ENCODE peak calls at places on chromosomes 12 and 14, in nine cellular contexts. One of them, this sample, is unnamed.

GRCh38 chr14:66137076-66137475 is 349.1 kb upstream of the CCDC196 start:
- DNase-seq in SW 1271: no peak
- DNase-seq in stimulated activated CD4-positive, alpha-beta T cell treated with anti-CD3 and anti-CD28 coated beads, Interleukin-4, amount 100 ng/mL, for 4 hours: no peak
- DNase-seq in nucleus accumbens: no peak
- DNase-seq in HCT116: no peak
- DNase-seq in spleen: no peak
- DNase-seq in upper lobe of right lung: no peak
- DNase-seq in activated gamma-delta T cell treated with Interleukin-2 at 50 U/mL for 16 hours: no peak
- DNase-seq in bronchial epithelial cell: no peak
- DNase-seq in this sample: no peak

GRCh38 chr14:91246051-91246852 is 1.7 kb upstream of the GPR68 start:
- DNase-seq in SW 1271: no peak
- DNase-seq in activated gamma-delta T cell treated with Interleukin-2 at 50 U/mL for 16 hours: peak
- DNase-seq in nucleus accumbens: no peak
- DNase-seq in upper lobe of right lung: no peak
- DNase-seq in HCT116: no peak
- DNase-seq in spleen: peak
- DNase-seq in bronchial epithelial cell: no peak
- DNase-seq in stimulated activated CD4-positive, alpha-beta T cell treated with anti-CD3 and anti-CD28 coated beads, Interleukin-4, amount 100 ng/mL, for 4 hours: peak
- DNase-seq in this sample: no peak

GRCh38 chr14:62800577-62800976 is 244.7 kb downstream of the KCNH5 start:
- DNase-seq in HCT116: no peak
- DNase-seq in SW 1271: no peak
- DNase-seq in bronchial epithelial cell: no peak
- DNase-seq in stimulated activated CD4-positive, alpha-beta T cell treated with anti-CD3 and anti-CD28 coated beads, Interleukin-4, amount 100 ng/mL, for 4 hours: no peak
- DNase-seq in activated gamma-delta T cell treated with Interleukin-2 at 50 U/mL for 16 hours: no peak
- DNase-seq in nucleus accumbens: no peak
- DNase-seq in upper lobe of right lung: no peak
- DNase-seq in spleen: no peak
- DNase-seq in this sample: no peak

GRCh38 chr12:26704684-26705475 is 128.1 kb downstream of the ITPR2 start:
- DNase-seq in bronchial epithelial cell: no peak
- DNase-seq in HCT116: no peak
- DNase-seq in spleen: no peak
- DNase-seq in nucleus accumbens: no peak
- DNase-seq in stimulated activated CD4-positive, alpha-beta T cell treated with anti-CD3 and anti-CD28 coated beads, Interleukin-4, amount 100 ng/mL, for 4 hours: no peak
- DNase-seq in upper lobe of right lung: no peak
- DNase-seq in SW 1271: no peak
- DNase-seq in activated gamma-delta T cell treated with Interleukin-2 at 50 U/mL for 16 hours: no peak
- DNase-seq in this sample: no peak

GRCh38 chr14:24051162-24051788 is 534 bp upstream of the CARMIL3 start:
- DNase-seq in spleen: no peak
- DNase-seq in activated gamma-delta T cell treated with Interleukin-2 at 50 U/mL for 16 hours: no peak
- DNase-seq in stimulated activated CD4-positive, alpha-beta T cell treated with anti-CD3 and anti-CD28 coated beads, Interleukin-4, amount 100 ng/mL, for 4 hours: no peak
- DNase-seq in nucleus accumbens: peak
- DNase-seq in HCT116: no peak
- DNase-seq in SW 1271: no peak
- DNase-seq in bronchial epithelial cell: no peak
- DNase-seq in upper lobe of right lung: no peak
- DNase-seq in this sample: no peak

GRCh38 chr14:100533647-100534485 is 53.4 kb downstream of the BEGAIN start:
- DNase-seq in bronchial epithelial cell: no peak
- DNase-seq in HCT116: no peak
- DNase-seq in SW 1271: no peak
- DNase-seq in stimulated activated CD4-positive, alpha-beta T cell treated with anti-CD3 and anti-CD28 coated beads, Interleukin-4, amount 100 ng/mL, for 4 hours: peak
- DNase-seq in nucleus accumbens: no peak
- DNase-seq in spleen: peak
- DNase-seq in activated gamma-delta T cell treated with Interleukin-2 at 50 U/mL for 16 hours: peak
- DNase-seq in upper lobe of right lung: peak
- DNase-seq in this sample: no peak

GRCh38 chr12:29306267-29306666 is 74.7 kb downstream of the ERGIC2 start:
- DNase-seq in HCT116: no peak
- DNase-seq in nucleus accumbens: no peak
- DNase-seq in upper lobe of right lung: no peak
- DNase-seq in stimulated activated CD4-positive, alpha-beta T cell treated with anti-CD3 and anti-CD28 coated beads, Interleukin-4, amount 100 ng/mL, for 4 hours: no peak
- DNase-seq in spleen: no peak
- DNase-seq in SW 1271: no peak
- DNase-seq in bronchial epithelial cell: no peak
- DNase-seq in activated gamma-delta T cell treated with Interleukin-2 at 50 U/mL for 16 hours: no peak
- DNase-seq in this sample: no peak

GRCh38 chr12:81337891-81338290 is 260.0 kb downstream of the ACSS3 start:
- DNase-seq in spleen: no peak
- DNase-seq in HCT116: no peak
- DNase-seq in SW 1271: no peak
- DNase-seq in upper lobe of right lung: no peak
- DNase-seq in bronchial epithelial cell: peak
- DNase-seq in activated gamma-delta T cell treated with Interleukin-2 at 50 U/mL for 16 hours: no peak
- DNase-seq in stimulated activated CD4-positive, alpha-beta T cell treated with anti-CD3 and anti-CD28 coated beads, Interleukin-4, amount 100 ng/mL, for 4 hours: no peak
- DNase-seq in nucleus accumbens: no peak
- DNase-seq in this sample: no peak

GRCh38 chr14:22656945-22657711 is 13.0 kb upstream of the OR6J1 start:
- DNase-seq in nucleus accumbens: no peak
- DNase-seq in spleen: no peak
- DNase-seq in activated gamma-delta T cell treated with Interleukin-2 at 50 U/mL for 16 hours: no peak
- DNase-seq in stimulated activated CD4-positive, alpha-beta T cell treated with anti-CD3 and anti-CD28 coated beads, Interleukin-4, amount 100 ng/mL, for 4 hours: no peak
- DNase-seq in bronchial epithelial cell: no peak
- DNase-seq in HCT116: no peak
- DNase-seq in upper lobe of right lung: no peak
- DNase-seq in SW 1271: no peak
- DNase-seq in this sample: no peak

GRCh38 chr14:70901218-70901772 is 6.0 kb upstream of the PCNX1 start:
- DNase-seq in SW 1271: no peak
- DNase-seq in bronchial epithelial cell: no peak
- DNase-seq in spleen: no peak
- DNase-seq in upper lobe of right lung: no peak
- DNase-seq in HCT116: no peak
- DNase-seq in stimulated activated CD4-positive, alpha-beta T cell treated with anti-CD3 and anti-CD28 coated beads, Interleukin-4, amount 100 ng/mL, for 4 hours: no peak
- DNase-seq in activated gamma-delta T cell treated with Interleukin-2 at 50 U/mL for 16 hours: no peak
- DNase-seq in nucleus accumbens: no peak
- DNase-seq in this sample: no peak

GRCh38 chr12:83256581-83256980 is 569.9 kb downstream of the TMTC2 start:
- DNase-seq in HCT116: no peak
- DNase-seq in activated gamma-delta T cell treated with Interleukin-2 at 50 U/mL for 16 hours: no peak
- DNase-seq in stimulated activated CD4-positive, alpha-beta T cell treated with anti-CD3 and anti-CD28 coated beads, Interleukin-4, amount 100 ng/mL, for 4 hours: no peak
- DNase-seq in spleen: no peak
- DNase-seq in upper lobe of right lung: no peak
- DNase-seq in nucleus accumbens: no peak
- DNase-seq in bronchial epithelial cell: no peak
- DNase-seq in SW 1271: no peak
- DNase-seq in this sample: no peak

GRCh38 chr12:1536817-1537216 is 57.6 kb downstream of the FBXL14 start:
- DNase-seq in stimulated activated CD4-positive, alpha-beta T cell treated with anti-CD3 and anti-CD28 coated beads, Interleukin-4, amount 100 ng/mL, for 4 hours: no peak
- DNase-seq in SW 1271: no peak
- DNase-seq in activated gamma-delta T cell treated with Interleukin-2 at 50 U/mL for 16 hours: no peak
- DNase-seq in spleen: no peak
- DNase-seq in HCT116: no peak
- DNase-seq in upper lobe of right lung: no peak
- DNase-seq in bronchial epithelial cell: no peak
- DNase-seq in nucleus accumbens: no peak
- DNase-seq in this sample: no peak